ENCODE peak calls at places on chromosomes 3 and 15, in nine cellular contexts. T, W, L, U, Z, Q, O, X and C are unnamed samples.

GRCh38 chr15:41992151-41992802 is 19.9 kb upstream of the EHD4 start:
- DNase-seq in T (no peak), W (peak), L (no peak), U (no peak), Z (no peak), Q (no peak), O (no peak), X (no peak), C (no peak)

GRCh38 chr3:157405457-157405856 is 31.2 kb upstream of the PTX3 start:
- DNase-seq in T (no peak), W (no peak), L (peak), U (no peak), Z (no peak), Q (no peak), O (no peak), X (no peak), C (no peak)

GRCh38 chr15:80618666-80619481 is 76.2 kb upstream of the ABHD17C start:
- DNase-seq in T (no peak), W (no peak), L (peak), U (no peak), Z (no peak), Q (no peak), O (no peak), X (no peak), C (no peak)

GRCh38 chr3:63661242-63661641 is 8.8 kb downstream of the SNTN start:
- DNase-seq in T (peak), W (no peak), L (peak), U (no peak), Z (no peak), Q (no peak), O (no peak), X (peak), C (no peak)

GRCh38 chr3:24288538-24289236 is 206.0 kb downstream of the THRB start:
- DNase-seq in T (no peak), W (no peak), L (no peak), U (no peak), Z (peak), Q (no peak), O (no peak), X (no peak), C (peak)

GRCh38 chr3:157335677-157336076 is 101.0 kb upstream of the PTX3 start:
- DNase-seq in T (no peak), W (no peak), L (peak), U (no peak), Z (no peak), Q (no peak), O (no peak), X (no peak), C (no peak)

GRCh38 chr15:67524235-67524634 is 3.3 kb downstream of the C15orf61 start:
- DNase-seq in T (no peak), W (no peak), L (no peak), U (no peak), Z (no peak), Q (no peak), O (no peak), X (no peak), C (no peak)

GRCh38 chr3:60986552-60986951 is 264.7 kb downstream of the FHIT start:
- DNase-seq in T (no peak), W (no peak), L (no peak), U (no peak), Z (no peak), Q (no peak), O (no peak), X (no peak), C (no peak)

GRCh38 chr15:77024273-77025065 is 29.5 kb downstream of the PSTPIP1 start:
- DNase-seq in T (peak), W (peak), L (peak), U (peak), Z (peak), Q (peak), O (peak), X (peak), C (peak)

GRCh38 chr15:74351639-74352038 is 15.8 kb downstream of the CYP11A1 start:
- DNase-seq in T (no peak), W (no peak), L (no peak), U (no peak), Z (no peak), Q (no peak), O (no peak), X (no peak), C (no peak)

GRCh38 chr3:40971191-40972168 is 227.8 kb upstream of the CTNNB1 start:
- DNase-seq in T (peak), W (no peak), L (peak), U (peak), Z (peak), Q (peak), O (peak), X (peak), C (no peak)

GRCh38 chr15:91652610-91653207 is 200.8 kb upstream of the SLCO3A1 start:
- DNase-seq in T (no peak), W (no peak), L (no peak), U (no peak), Z (no peak), Q (no peak), O (no peak), X (no peak), C (no peak)
- H3K4me3 ChIP-seq in T (no peak), W (no peak), L (no peak), U (no peak), Z (no peak), Q (no peak), O (no peak), X (no peak), C (no peak)

GRCh38 chr3:55623786-55624185 is 136.7 kb upstream of the WNT5A start:
- DNase-seq in T (no peak), W (no peak), L (no peak), U (no peak), Z (no peak), Q (no peak), O (no peak), X (no peak), C (no peak)

GRCh38 chr3:55624238-55624637 is 137.1 kb upstream of the WNT5A start:
- DNase-seq in T (no peak), W (no peak), L (no peak), U (no peak), Z (no peak), Q (no peak), O (no peak), X (no peak), C (no peak)

GRCh38 chr3:55621648-55622047 is 134.5 kb upstream of the WNT5A start:
- DNase-seq in T (no peak), W (no peak), L (no peak), U (no peak), Z (no peak), Q (no peak), O (no peak), X (no peak), C (no peak)

GRCh38 chr3:55622116-55622515 is 135.0 kb upstream of the WNT5A start:
- DNase-seq in T (no peak), W (no peak), L (peak), U (no peak), Z (no peak), Q (no peak), O (no peak), X (no peak), C (no peak)

GRCh38 chr3:55622733-55623132 is 135.6 kb upstream of the WNT5A start:
- DNase-seq in T (no peak), W (no peak), L (no peak), U (no peak), Z (no peak), Q (no peak), O (no peak), X (no peak), C (no peak)
- H3K4me3 ChIP-seq in T (no peak), W (no peak), L (no peak), U (no peak), Z (no peak), Q (no peak), O (no peak), X (no peak), C (no peak)

GRCh38 chr3:159726231-159726964 is 262.2 kb upstream of the IL12A start:
- DNase-seq in T (no peak), W (no peak), L (peak), U (no peak), Z (no peak), Q (no peak), O (no peak), X (no peak), C (no peak)
- H3K4me3 ChIP-seq in T (no peak), W (no peak), L (no peak), U (no peak), Z (no peak), Q (no peak), O (no peak), X (no peak), C (no peak)

DNA sequence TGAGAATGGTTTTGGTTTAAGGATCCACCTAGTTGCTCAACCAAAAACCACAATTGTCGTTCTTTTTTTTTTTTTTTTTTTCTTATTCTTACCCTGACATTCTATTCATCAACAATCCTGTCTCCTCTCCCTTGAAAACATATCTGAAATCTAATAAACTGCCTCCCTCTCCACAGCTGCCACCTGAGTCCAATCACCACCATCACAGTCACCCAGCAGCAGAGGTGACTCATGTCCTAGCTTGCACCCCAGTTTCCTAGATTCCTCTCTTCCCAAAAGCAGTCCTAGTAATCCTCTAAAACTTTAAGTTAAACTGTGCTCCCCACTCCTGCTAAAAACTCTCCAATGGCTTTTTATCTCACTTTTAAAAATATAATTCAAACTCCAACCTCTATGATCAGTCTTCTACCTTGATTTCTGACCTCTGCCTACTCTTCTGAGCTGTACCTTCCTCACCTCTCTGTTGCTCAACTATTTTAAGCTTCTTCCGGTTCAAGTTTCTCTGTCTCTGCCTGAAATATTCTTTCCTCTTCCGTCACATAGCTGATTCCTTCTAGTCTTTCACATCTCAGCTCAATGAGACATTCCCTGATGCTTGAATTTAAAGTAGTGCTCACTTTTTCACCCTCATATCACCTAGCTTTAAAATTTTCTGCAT is 33.7 kb upstream of the RBMS3 start:
- DNase-seq in T (no peak), W (no peak), L (peak), U (no peak), Z (no peak), Q (no peak), O (no peak), X (peak), C (no peak)
- H3K4me3 ChIP-seq in T (no peak), W (no peak), L (no peak), U (no peak), Z (no peak), Q (no peak), O (no peak), X (no peak), C (no peak)

GRCh38 chr3:14647976-14648955 is 3.3 kb upstream of the CCDC174 start:
- DNase-seq in T (no peak), W (no peak), L (no peak), U (no peak), Z (no peak), Q (no peak), O (no peak), X (no peak), C (no peak)

GRCh38 chr3:14646589-14647413 is 4.8 kb upstream of the CCDC174 start:
- DNase-seq in T (no peak), W (no peak), L (no peak), U (no peak), Z (no peak), Q (no peak), O (no peak), X (no peak), C (no peak)

GRCh38 chr3:14649466-14649865 is 2.1 kb upstream of the CCDC174 start:
- DNase-seq in T (no peak), W (no peak), L (no peak), U (no peak), Z (no peak), Q (no peak), O (no peak), X (no peak), C (no peak)

GRCh38 chr3:14650193-14650592 is 1.4 kb upstream of the CCDC174 start:
- DNase-seq in T (no peak), W (no peak), L (no peak), U (no peak), Z (no peak), Q (no peak), O (no peak), X (no peak), C (no peak)

GRCh38 chr3:14651440-14652251 is at the start of gene CCDC174:
- DNase-seq in T (peak), W (peak), L (peak), U (peak), Z (peak), Q (peak), O (peak), X (peak), C (peak)
- H3K4me3 ChIP-seq in T (peak), W (peak), L (peak), U (peak), Z (peak), Q (peak), O (peak), X (peak), C (peak)

GRCh38 chr3:16243706-16244490 is 20.8 kb downstream of the DPH3 start:
- DNase-seq in T (peak), W (no peak), L (peak), U (no peak), Z (no peak), Q (peak), O (no peak), X (no peak), C (no peak)
- H3K4me3 ChIP-seq in T (no peak), W (no peak), L (no peak), U (no peak), Z (no peak), Q (no peak), O (no peak), X (no peak), C (no peak)

DNA sequence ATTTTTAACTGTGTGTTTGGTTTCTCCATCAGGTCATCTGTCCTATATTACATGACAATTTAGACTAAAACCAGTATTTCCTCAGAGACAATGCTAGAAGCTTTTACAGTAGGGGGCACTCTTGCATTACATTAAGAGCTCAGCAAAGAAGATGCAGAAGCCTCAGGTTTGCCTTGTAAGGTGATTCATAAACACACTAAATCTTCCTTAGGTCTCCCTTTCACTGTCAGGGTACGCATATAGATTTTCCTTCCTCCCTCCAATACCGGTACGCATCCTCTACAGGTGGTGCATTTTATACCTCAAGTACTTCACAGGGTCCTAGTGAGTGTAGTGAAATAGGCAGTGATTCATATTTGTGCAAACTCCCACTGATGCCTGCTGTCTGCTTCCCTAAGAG is 46.5 kb downstream of the CD86 start:
- DNase-seq in T (peak), W (no peak), L (peak), U (no peak), Z (no peak), Q (no peak), O (peak), X (peak), C (peak)
- H3K4me3 ChIP-seq in T (no peak), W (no peak), L (no peak), U (no peak), Z (no peak), Q (no peak), O (no peak), X (no peak), C (no peak)

GRCh38 chr3:10983219-10983916 is 9.2 kb upstream of the SLC6A1 start:
- DNase-seq in T (peak), W (no peak), L (peak), U (peak), Z (no peak), Q (no peak), O (peak), X (peak), C (peak)
- H3K4me3 ChIP-seq in T (no peak), W (no peak), L (no peak), U (no peak), Z (no peak), Q (peak), O (no peak), X (no peak), C (no peak)

GRCh38 chr3:142470826-142471225 is 23.0 kb upstream of the XRN1 start:
- DNase-seq in T (no peak), W (no peak), L (no peak), U (no peak), Z (no peak), Q (no peak), O (no peak), X (no peak), C (no peak)

GRCh38 chr3:142467738-142468137 is 19.9 kb upstream of the XRN1 start:
- DNase-seq in T (no peak), W (no peak), L (no peak), U (no peak), Z (no peak), Q (no peak), O (no peak), X (no peak), C (no peak)

DNA sequence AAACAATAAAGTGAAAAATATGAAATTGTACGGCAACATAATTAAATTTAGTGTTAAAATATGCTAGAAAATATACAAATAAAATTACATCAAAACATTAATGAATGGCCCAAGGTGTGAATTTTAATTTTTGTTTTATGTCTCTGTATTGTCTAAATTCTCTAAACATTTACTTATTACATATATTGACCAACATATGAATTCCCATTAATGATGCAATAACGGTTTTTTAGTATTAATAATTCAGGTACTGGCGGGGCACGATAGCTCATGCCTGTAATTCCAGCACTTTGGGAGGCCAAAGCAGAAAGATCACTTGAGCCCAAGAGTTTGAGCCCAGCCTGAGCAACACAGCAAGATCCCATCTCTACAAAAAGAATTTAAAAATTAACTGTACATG is 20.6 kb upstream of the XRN1 start:
- DNase-seq in T (no peak), W (no peak), L (no peak), U (no peak), Z (no peak), Q (no peak), O (no peak), X (no peak), C (no peak)
- H3K4me3 ChIP-seq in T (no peak), W (no peak), L (no peak), U (no peak), Z (no peak), Q (no peak), O (no peak), X (no peak), C (no peak)